ENCODE peak calls at places on chromosomes 11 and 22, in seven cellular contexts. R is choroid plexus epithelial cell; T is mammary epithelial cell; D is activated CD8-positive, alpha-beta T cell treated with anti-CD3 and anti-CD28 coated beads for 36 hours; J is A673; N is ovary; I is fibroblast of pulmonary artery. G is an unnamed sample.
A peak's percentile ranks its signal among the peaks of the same experiment; 100 is the strongest.

GRCh38 chr11:61702701-61703312 is 22.6 kb downstream of the DAGLA start:
- DNase-seq in R (no peak), N (no peak), I (no peak), T (no peak), J (no peak), D (peak; percentile 36), G (no peak)

GRCh38 chr11:64007160-64007628 is 21.0 kb downstream of the OTUB1 start:
- DNase-seq in J (peak; percentile 52), R (no peak), T (peak; percentile 20), D (no peak), I (peak; percentile 10), N (no peak), G (no peak)

GRCh38 chr11:118895093-118896039 is 11.7 kb downstream of the CXCR5 start:
- DNase-seq in J (no peak), D (peak; percentile 88), I (no peak), R (no peak), N (peak; percentile 40), T (no peak), G (no peak)

GRCh38 chr11:118175031-118175531 is 1.4 kb downstream of the SCN2B start:
- DNase-seq in R (peak; percentile 15), T (peak; percentile 75), I (peak; percentile 7), D (no peak), J (no peak), N (no peak), G (no peak)

GRCh38 chr22:49090061-49090852 is 737.4 kb downstream of the BRD1 start:
- DNase-seq in I (no peak), N (peak; percentile 2), R (no peak), D (no peak), T (no peak), J (no peak), G (no peak)

GRCh38 chr11:3341298-3341697 is 37.6 kb downstream of the ZNF195 start:
- DNase-seq in R (peak; percentile 59), N (peak; percentile 39), I (peak; percentile 20), T (peak; percentile 27), J (peak; percentile 67), D (peak; percentile 88), G (peak; percentile 44)

GRCh38 chr11:17277024-17277584 is 565 bp downstream of the NUCB2 start:
- DNase-seq in N (no peak), T (peak; percentile 58), J (peak; percentile 17), D (peak; percentile 59), R (peak; percentile 59), I (peak; percentile 50), G (peak; percentile 46)

GRCh38 chr11:43419460-43419859 is 60.7 kb downstream of the TTC17 start:
- DNase-seq in N (no peak), T (peak; percentile 14), D (peak; percentile 59), J (peak; percentile 79), R (peak; percentile 75), I (peak; percentile 62), G (peak; percentile 52)

GRCh38 chr11:67439321-67440228 is 2.1 kb upstream of the PTPRCAP start:
- DNase-seq in D (peak; percentile 64), R (no peak), J (peak; percentile 60), I (no peak), N (peak; percentile 53), T (no peak), G (no peak)

GRCh38 chr22:26740253-26740652 is 82.9 kb downstream of the MIAT start:
- DNase-seq in J (no peak), T (no peak), I (no peak), R (no peak), N (no peak), D (no peak), G (no peak)

GRCh38 chr11:130166457-130166784 is 6.8 kb downstream of the ST14 start:
- DNase-seq in J (no peak), N (no peak), D (no peak), I (peak; percentile 91), R (peak; percentile 98), T (peak; percentile 99), G (peak; percentile 91)

GRCh38 chr11:87180743-87181142 is 143.0 kb downstream of the TMEM135 start:
- DNase-seq in R (peak; percentile 50), I (peak; percentile 68), N (no peak), J (no peak), D (no peak), T (no peak), G (peak; percentile 56)

GRCh38 chr11:45675646-45676045 is 10.2 kb upstream of the CHST1 start:
- DNase-seq in J (no peak), D (no peak), T (no peak), N (no peak), R (no peak), I (no peak), G (no peak)

GRCh38 chr22:27990879-27991278 is 71.8 kb upstream of the PITPNB start:
- DNase-seq in J (peak; percentile 33), N (peak; percentile 37), D (peak; percentile 7), I (peak; percentile 51), R (peak; percentile 70), T (no peak), G (peak; percentile 56)
- TF ChIP-seq CTCF in J (peak; percentile 47), N (no peak), D (peak; percentile 43), I (peak; percentile 53), R (peak; percentile 72), T (no peak), G (peak; percentile 75)

DNA sequence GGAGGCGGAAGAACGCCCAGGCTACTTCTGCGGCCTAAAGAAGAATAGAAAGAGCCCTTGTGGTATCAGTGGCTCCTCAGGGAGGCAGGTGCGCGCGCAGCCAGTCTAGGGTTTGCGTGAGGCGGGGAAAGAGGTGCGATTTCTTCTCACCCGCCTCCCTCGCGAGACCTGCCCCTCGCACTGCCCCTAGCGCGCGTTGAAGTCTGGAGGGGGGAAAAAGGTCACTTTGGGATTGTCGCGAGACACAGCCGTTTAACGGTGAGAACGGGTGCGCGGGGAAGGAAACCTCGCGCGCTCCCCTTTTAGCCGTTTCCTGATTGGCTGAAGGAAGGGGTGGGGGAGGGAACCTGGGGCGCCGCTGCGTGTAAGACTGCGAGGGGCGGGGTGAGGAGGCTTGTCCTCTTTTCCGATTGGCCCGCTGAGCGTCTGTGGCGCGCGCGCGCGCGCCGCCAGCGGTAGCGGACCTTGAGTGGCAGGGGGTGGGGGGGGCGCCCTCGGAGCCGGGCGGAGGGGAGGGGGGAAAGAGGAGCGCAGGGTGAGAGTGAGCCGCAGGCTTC is at the start of gene ZFP91:
- DNase-seq in J (peak; percentile 100), I (peak; percentile 98), R (peak; percentile 99), N (peak; percentile 97), T (peak; percentile 98), D (peak; percentile 99), G (peak; percentile 99)
- TF ChIP-seq CTCF in J (no peak), I (no peak), R (no peak), N (no peak), T (no peak), D (no peak), G (no peak)

GRCh38 chr11:58923300-58923788 is 15.9 kb upstream of the GLYATL1 start:
- DNase-seq in T (peak; percentile 86), I (peak; percentile 37), R (peak; percentile 35), N (no peak), D (peak; percentile 25), J (peak; percentile 64), G (peak; percentile 17)
- TF ChIP-seq CTCF in T (peak; percentile 21), I (peak; percentile 36), R (peak; percentile 38), N (no peak), D (peak; percentile 32), J (peak; percentile 65), G (peak; percentile 13)

DNA sequence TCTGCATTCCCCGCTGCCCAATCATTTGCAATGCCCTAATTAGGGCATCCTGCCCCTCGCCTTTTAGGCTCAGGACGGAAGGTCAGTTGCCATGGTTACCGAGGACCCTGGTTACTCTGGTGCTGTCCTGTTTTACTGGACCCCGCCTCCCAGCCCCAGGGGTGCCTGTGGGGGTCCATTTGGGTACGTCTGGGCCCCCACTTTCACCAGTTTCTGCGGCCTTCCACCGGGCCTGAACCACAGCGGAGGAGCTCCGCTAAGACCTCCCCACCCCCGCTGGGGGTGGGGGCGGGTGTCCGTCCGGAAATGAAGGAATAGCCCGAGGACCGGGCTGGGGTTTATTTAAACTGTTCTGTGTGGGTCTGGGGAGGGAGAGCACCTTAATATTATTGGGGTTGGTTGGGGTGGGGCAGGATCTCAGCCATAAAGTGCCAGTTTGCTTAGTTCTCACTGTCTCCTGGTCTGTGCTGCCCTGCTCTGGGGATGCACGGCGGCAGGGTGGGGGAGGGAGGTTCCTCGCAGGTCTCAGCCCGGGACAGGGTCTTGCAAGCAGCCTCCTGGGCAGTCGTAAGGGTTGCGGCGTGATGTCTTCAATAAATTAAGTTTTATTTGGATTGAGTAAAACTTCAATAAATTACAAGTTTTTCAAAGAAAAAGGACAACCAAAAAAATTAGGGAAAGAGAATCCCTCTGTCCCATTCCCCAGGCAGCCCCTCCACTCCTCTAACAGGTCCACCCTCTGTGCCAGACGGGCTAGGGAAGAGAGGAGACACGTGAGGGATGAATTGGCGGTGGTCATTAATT is 5.3 kb downstream of the PHOX2A start:
- DNase-seq in J (no peak), N (peak; percentile 31), R (no peak), T (no peak), I (no peak), D (no peak), G (no peak)
- TF ChIP-seq CTCF in J (peak; percentile 14), N (no peak), R (no peak), T (no peak), I (no peak), D (no peak), G (no peak)

DNA sequence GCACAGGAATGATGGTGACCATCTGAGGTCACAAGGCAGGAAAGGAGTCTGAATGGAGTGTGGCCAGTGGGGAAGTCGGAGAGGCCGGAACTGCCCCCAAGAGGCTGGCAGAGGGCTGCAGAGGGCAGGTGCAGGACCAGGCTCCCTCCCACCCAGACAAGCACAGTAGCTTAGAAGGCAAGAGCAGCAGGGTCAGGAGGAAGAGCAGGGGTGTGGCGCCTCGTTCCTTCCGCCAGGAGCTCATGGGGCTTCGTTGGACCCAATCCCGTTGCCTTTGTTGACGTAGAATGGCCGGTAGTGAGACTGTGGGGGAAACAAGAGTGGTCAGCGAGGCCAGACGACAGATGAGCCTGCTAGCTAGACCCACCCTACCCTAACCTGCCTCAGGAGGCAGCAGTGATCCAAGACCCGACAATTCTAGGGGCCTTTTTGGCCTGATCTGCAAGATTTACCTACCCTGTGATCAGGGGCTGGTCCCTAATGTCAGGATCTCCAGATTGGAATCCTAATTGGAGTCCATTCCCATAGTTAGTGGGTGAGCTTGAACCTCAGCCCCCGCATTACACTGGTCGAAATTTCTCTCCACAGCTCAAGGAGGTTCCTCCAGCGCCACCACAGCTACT is 25.6 kb downstream of the TRIM29 start:
- DNase-seq in R (no peak), I (no peak), T (no peak), D (no peak), N (no peak), J (no peak), G (no peak)
- TF ChIP-seq CTCF in R (peak; percentile 6), I (no peak), T (no peak), D (no peak), N (no peak), J (no peak), G (no peak)